ENCODE peak calls at places on chromosomes 11 and 22, in ten cellular contexts. One of them, this sample, is unnamed.

GRCh38 chr11:81004576-81004975 is 1563.7 kb upstream of the TENM4 start:
- DNase-seq in GM06990: no peak
- DNase-seq in mucosa of descending colon: no peak
- DNase-seq in GM10248: no peak
- DNase-seq in GM13977: no peak
- DNase-seq in fibroblast of lung: no peak
- DNase-seq in pancreas: no peak
- DNase-seq in neural progenitor cell: no peak
- DNase-seq in A673: no peak
- DNase-seq in Calu3: no peak
- DNase-seq in this sample: no peak

GRCh38 chr11:104256525-104256924 is 92.6 kb upstream of the PDGFD start:
- DNase-seq in GM10248: no peak
- DNase-seq in Calu3: no peak
- DNase-seq in pancreas: no peak
- DNase-seq in GM13977: no peak
- DNase-seq in A673: peak
- DNase-seq in fibroblast of lung: peak
- DNase-seq in mucosa of descending colon: no peak
- DNase-seq in GM06990: no peak
- DNase-seq in neural progenitor cell: no peak
- DNase-seq in this sample: no peak

GRCh38 chr22:38414009-38414395 is 41.0 kb downstream of the KCNJ4 start:
- DNase-seq in GM06990: no peak
- DNase-seq in mucosa of descending colon: no peak
- DNase-seq in pancreas: peak
- DNase-seq in A673: no peak
- DNase-seq in GM13977: no peak
- DNase-seq in Calu3: no peak
- DNase-seq in fibroblast of lung: no peak
- DNase-seq in GM10248: no peak
- DNase-seq in neural progenitor cell: no peak
- DNase-seq in this sample: no peak

GRCh38 chr11:12800032-12800671 is 125.9 kb downstream of the TEAD1 start:
- DNase-seq in GM06990: no peak
- DNase-seq in fibroblast of lung: peak
- DNase-seq in Calu3: peak
- DNase-seq in pancreas: no peak
- DNase-seq in GM10248: no peak
- DNase-seq in A673: peak
- DNase-seq in neural progenitor cell: no peak
- DNase-seq in GM13977: no peak
- DNase-seq in mucosa of descending colon: peak
- DNase-seq in this sample: no peak

GRCh38 chr11:110091995-110092576 is 1.1 kb upstream of the ZC3H12C start:
- DNase-seq in neural progenitor cell: peak
- DNase-seq in fibroblast of lung: no peak
- DNase-seq in A673: peak
- DNase-seq in GM06990: no peak
- DNase-seq in Calu3: no peak
- DNase-seq in pancreas: no peak
- DNase-seq in GM10248: no peak
- DNase-seq in GM13977: no peak
- DNase-seq in mucosa of descending colon: no peak
- DNase-seq in this sample: peak

GRCh38 chr11:20032577-20033265 is 127.6 kb downstream of the DBX1 start:
- DNase-seq in GM10248: no peak
- DNase-seq in GM13977: no peak
- DNase-seq in A673: no peak
- DNase-seq in GM06990: no peak
- DNase-seq in mucosa of descending colon: no peak
- DNase-seq in pancreas: no peak
- DNase-seq in Calu3: no peak
- DNase-seq in fibroblast of lung: no peak
- DNase-seq in neural progenitor cell: no peak
- DNase-seq in this sample: no peak

GRCh38 chr11:134207538-134208239 is 16.1 kb downstream of the NCAPD3 start:
- DNase-seq in neural progenitor cell: peak
- DNase-seq in GM06990: no peak
- DNase-seq in pancreas: no peak
- DNase-seq in A673: peak
- DNase-seq in GM10248: no peak
- DNase-seq in fibroblast of lung: no peak
- DNase-seq in mucosa of descending colon: peak
- DNase-seq in Calu3: peak
- DNase-seq in GM13977: no peak
- DNase-seq in this sample: peak

GRCh38 chr22:38754247-38755154 is 1.3 kb downstream of the SUN2 start:
- DNase-seq in GM06990: no peak
- DNase-seq in pancreas: peak
- DNase-seq in GM13977: peak
- DNase-seq in neural progenitor cell: peak
- DNase-seq in mucosa of descending colon: peak
- DNase-seq in fibroblast of lung: peak
- DNase-seq in A673: peak
- DNase-seq in GM10248: no peak
- DNase-seq in Calu3: peak
- DNase-seq in this sample: no peak

GRCh38 chr11:61954106-61955030 is 4.2 kb downstream of the BEST1 start:
- DNase-seq in GM13977: no peak
- DNase-seq in fibroblast of lung: no peak
- DNase-seq in mucosa of descending colon: no peak
- DNase-seq in A673: no peak
- DNase-seq in Calu3: no peak
- DNase-seq in pancreas: no peak
- DNase-seq in GM06990: no peak
- DNase-seq in GM10248: no peak
- DNase-seq in neural progenitor cell: no peak
- DNase-seq in this sample: no peak

GRCh38 chr22:42856179-42856864 is 751 bp downstream of the ARFGAP3 start:
- DNase-seq in fibroblast of lung: peak
- DNase-seq in GM06990: peak
- DNase-seq in A673: peak
- DNase-seq in Calu3: peak
- DNase-seq in neural progenitor cell: peak
- DNase-seq in mucosa of descending colon: peak
- DNase-seq in pancreas: peak
- DNase-seq in GM13977: peak
- DNase-seq in GM10248: no peak
- DNase-seq in this sample: no peak

GRCh38 chr11:65008016-65008415 is 5.9 kb upstream of the ARL2 start:
- DNase-seq in GM13977: no peak
- DNase-seq in pancreas: no peak
- DNase-seq in fibroblast of lung: no peak
- DNase-seq in neural progenitor cell: no peak
- DNase-seq in mucosa of descending colon: no peak
- DNase-seq in A673: no peak
- DNase-seq in GM10248: no peak
- DNase-seq in Calu3: no peak
- DNase-seq in GM06990: no peak
- DNase-seq in this sample: no peak

GRCh38 chr11:77200869-77201268 is 72.8 kb downstream of the MYO7A start:
- DNase-seq in Calu3: no peak
- DNase-seq in A673: no peak
- DNase-seq in pancreas: peak
- DNase-seq in mucosa of descending colon: no peak
- DNase-seq in fibroblast of lung: no peak
- DNase-seq in neural progenitor cell: no peak
- DNase-seq in GM10248: no peak
- DNase-seq in GM13977: no peak
- DNase-seq in GM06990: no peak
- DNase-seq in this sample: no peak

GRCh38 chr22:19522190-19522880 is 1.9 kb downstream of the CLDN5 start:
- DNase-seq in pancreas: no peak
- DNase-seq in GM10248: peak
- DNase-seq in mucosa of descending colon: no peak
- DNase-seq in A673: peak
- DNase-seq in neural progenitor cell: no peak
- DNase-seq in GM13977: no peak
- DNase-seq in GM06990: no peak
- DNase-seq in Calu3: no peak
- DNase-seq in fibroblast of lung: no peak
- DNase-seq in this sample: no peak

GRCh38 chr11:17434108-17434507 is 42.5 kb downstream of the ABCC8 start:
- DNase-seq in GM06990: no peak
- DNase-seq in GM13977: no peak
- DNase-seq in neural progenitor cell: no peak
- DNase-seq in mucosa of descending colon: no peak
- DNase-seq in Calu3: no peak
- DNase-seq in A673: no peak
- DNase-seq in pancreas: no peak
- DNase-seq in fibroblast of lung: no peak
- DNase-seq in GM10248: no peak
- DNase-seq in this sample: no peak

GRCh38 chr22:19373450-19373849 is 58.1 kb downstream of the HIRA start:
- DNase-seq in mucosa of descending colon: no peak
- DNase-seq in GM13977: no peak
- DNase-seq in GM06990: no peak
- DNase-seq in Calu3: no peak
- DNase-seq in neural progenitor cell: no peak
- DNase-seq in A673: no peak
- DNase-seq in pancreas: no peak
- DNase-seq in fibroblast of lung: no peak
- DNase-seq in GM10248: no peak
- DNase-seq in this sample: no peak

GRCh38 chr11:44427432-44427831 is 117.5 kb upstream of the ALX4 start:
- DNase-seq in neural progenitor cell: peak
- DNase-seq in A673: peak
- DNase-seq in GM10248: no peak
- DNase-seq in mucosa of descending colon: peak
- DNase-seq in fibroblast of lung: no peak
- DNase-seq in Calu3: peak
- DNase-seq in pancreas: no peak
- DNase-seq in GM13977: peak
- DNase-seq in GM06990: no peak
- DNase-seq in this sample: no peak
- TF ChIP-seq CTCF in neural progenitor cell: peak
- TF ChIP-seq CTCF in A673: peak
- TF ChIP-seq CTCF in GM10248: peak
- TF ChIP-seq CTCF in mucosa of descending colon: no peak
- TF ChIP-seq CTCF in fibroblast of lung: peak
- TF ChIP-seq CTCF in Calu3: peak
- TF ChIP-seq CTCF in pancreas: no peak
- TF ChIP-seq CTCF in GM13977: peak
- TF ChIP-seq CTCF in GM06990: peak
- TF ChIP-seq CTCF in this sample: peak

GRCh38 chr11:71191201-71191600 is 61.2 kb downstream of the SHANK2 start:
- DNase-seq in GM06990: no peak
- DNase-seq in Calu3: no peak
- DNase-seq in GM13977: no peak
- DNase-seq in GM10248: no peak
- DNase-seq in pancreas: no peak
- DNase-seq in mucosa of descending colon: no peak
- DNase-seq in neural progenitor cell: no peak
- DNase-seq in A673: no peak
- DNase-seq in fibroblast of lung: no peak
- DNase-seq in this sample: no peak

GRCh38 chr11:71192629-71193028 is 59.7 kb downstream of the SHANK2 start:
- DNase-seq in mucosa of descending colon: no peak
- DNase-seq in GM06990: no peak
- DNase-seq in GM10248: no peak
- DNase-seq in fibroblast of lung: no peak
- DNase-seq in A673: no peak
- DNase-seq in neural progenitor cell: no peak
- DNase-seq in pancreas: no peak
- DNase-seq in GM13977: no peak
- DNase-seq in Calu3: no peak
- DNase-seq in this sample: no peak

GRCh38 chr11:71188886-71189767 is 63.2 kb downstream of the SHANK2 start:
- DNase-seq in fibroblast of lung: no peak
- DNase-seq in A673: no peak
- DNase-seq in neural progenitor cell: no peak
- DNase-seq in pancreas: no peak
- DNase-seq in GM13977: no peak
- DNase-seq in mucosa of descending colon: no peak
- DNase-seq in Calu3: no peak
- DNase-seq in GM06990: no peak
- DNase-seq in GM10248: no peak
- DNase-seq in this sample: no peak

GRCh38 chr11:71189768-71190315 is 62.5 kb downstream of the SHANK2 start:
- DNase-seq in fibroblast of lung: no peak
- DNase-seq in GM10248: no peak
- DNase-seq in mucosa of descending colon: no peak
- DNase-seq in pancreas: no peak
- DNase-seq in Calu3: no peak
- DNase-seq in neural progenitor cell: no peak
- DNase-seq in A673: no peak
- DNase-seq in GM06990: no peak
- DNase-seq in GM13977: no peak
- DNase-seq in this sample: no peak

DNA sequence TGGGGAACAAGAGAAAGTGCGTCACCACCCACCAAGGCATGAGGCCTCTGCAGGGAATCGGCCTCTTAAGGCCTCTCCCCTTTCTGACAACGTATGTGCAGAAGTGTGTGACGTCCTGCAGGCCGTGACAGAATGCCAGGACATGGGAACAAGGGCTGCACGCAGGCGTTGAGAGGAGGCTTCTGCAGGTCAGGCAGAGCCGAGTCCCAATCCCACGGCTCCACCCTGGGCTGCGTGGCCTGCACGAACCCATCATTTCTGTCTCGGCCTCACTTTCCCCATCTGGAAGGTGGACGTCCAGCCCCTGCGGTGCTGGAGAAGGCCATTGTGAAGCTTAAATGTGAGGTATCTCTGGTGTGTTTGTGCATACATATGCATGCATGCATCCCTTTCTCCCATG is 61.8 kb downstream of the SHANK2 start:
- DNase-seq in pancreas: no peak
- DNase-seq in fibroblast of lung: no peak
- DNase-seq in GM06990: no peak
- DNase-seq in mucosa of descending colon: no peak
- DNase-seq in GM10248: no peak
- DNase-seq in Calu3: no peak
- DNase-seq in A673: no peak
- DNase-seq in neural progenitor cell: no peak
- DNase-seq in GM13977: no peak
- DNase-seq in this sample: no peak
- TF ChIP-seq CTCF in pancreas: no peak
- TF ChIP-seq CTCF in fibroblast of lung: no peak
- TF ChIP-seq CTCF in GM06990: no peak
- TF ChIP-seq CTCF in mucosa of descending colon: no peak
- TF ChIP-seq CTCF in GM10248: no peak
- TF ChIP-seq CTCF in Calu3: no peak
- TF ChIP-seq CTCF in A673: no peak
- TF ChIP-seq CTCF in neural progenitor cell: no peak
- TF ChIP-seq CTCF in GM13977: no peak
- TF ChIP-seq CTCF in this sample: no peak

GRCh38 chr11:96012086-96012824 is 88.3 kb upstream of the MTMR2 start:
- DNase-seq in fibroblast of lung: peak
- DNase-seq in pancreas: no peak
- DNase-seq in GM13977: peak
- DNase-seq in mucosa of descending colon: peak
- DNase-seq in GM10248: peak
- DNase-seq in GM06990: peak
- DNase-seq in A673: peak
- DNase-seq in neural progenitor cell: peak
- DNase-seq in Calu3: peak
- DNase-seq in this sample: no peak
- TF ChIP-seq CTCF in fibroblast of lung: peak
- TF ChIP-seq CTCF in pancreas: peak
- TF ChIP-seq CTCF in GM13977: peak
- TF ChIP-seq CTCF in mucosa of descending colon: peak
- TF ChIP-seq CTCF in GM10248: peak
- TF ChIP-seq CTCF in GM06990: peak
- TF ChIP-seq CTCF in A673: peak
- TF ChIP-seq CTCF in neural progenitor cell: peak
- TF ChIP-seq CTCF in Calu3: no peak
- TF ChIP-seq CTCF in this sample: no peak

GRCh38 chr11:25961539-25961938 is 370.4 kb upstream of the ANO3 start:
- DNase-seq in neural progenitor cell: peak
- DNase-seq in Calu3: no peak
- DNase-seq in GM10248: no peak
- DNase-seq in fibroblast of lung: no peak
- DNase-seq in GM13977: no peak
- DNase-seq in pancreas: no peak
- DNase-seq in A673: no peak
- DNase-seq in GM06990: no peak
- DNase-seq in mucosa of descending colon: no peak
- DNase-seq in this sample: no peak
- TF ChIP-seq CTCF in neural progenitor cell: peak
- TF ChIP-seq CTCF in Calu3: no peak
- TF ChIP-seq CTCF in GM10248: no peak
- TF ChIP-seq CTCF in fibroblast of lung: no peak
- TF ChIP-seq CTCF in GM13977: no peak
- TF ChIP-seq CTCF in pancreas: no peak
- TF ChIP-seq CTCF in A673: peak
- TF ChIP-seq CTCF in GM06990: no peak
- TF ChIP-seq CTCF in mucosa of descending colon: no peak
- TF ChIP-seq CTCF in this sample: no peak